ENCODE peak calls at places on chromosomes 12 and 14, in seven cellular contexts. One of them, this sample, is unnamed. For H3K4me1, the result is how much of the 10 kb centered on the place peaks cover.

GRCh38 chr12:49428652-49429549 is 61.6 kb downstream of the SPATS2 start:
- DNase-seq in A549: peak
- DNase-seq in breast epithelium: no peak
- DNase-seq in prostate gland: no peak
- DNase-seq in transverse colon: no peak
- DNase-seq in DND-41: no peak
- DNase-seq in PC-9: no peak
- DNase-seq in this sample: no peak

GRCh38 chr12:124429535-124429934 is 134.6 kb downstream of the RFLNA start:
- DNase-seq in A549: no peak
- DNase-seq in breast epithelium: no peak
- DNase-seq in prostate gland: no peak
- DNase-seq in transverse colon: no peak
- DNase-seq in DND-41: no peak
- DNase-seq in PC-9: no peak
- DNase-seq in this sample: no peak

GRCh38 chr14:100536721-100537700 is 50.2 kb downstream of the BEGAIN start:
- DNase-seq in A549: no peak
- DNase-seq in breast epithelium: peak
- DNase-seq in prostate gland: no peak
- DNase-seq in transverse colon: peak
- DNase-seq in DND-41: peak
- DNase-seq in PC-9: no peak
- DNase-seq in this sample: peak

GRCh38 chr12:25469368-25469767 is 83.7 kb downstream of the LMNTD1 start:
- DNase-seq in A549: no peak
- DNase-seq in breast epithelium: no peak
- DNase-seq in prostate gland: no peak
- DNase-seq in transverse colon: no peak
- DNase-seq in DND-41: no peak
- DNase-seq in PC-9: no peak
- DNase-seq in this sample: no peak

GRCh38 chr14:72528059-72528950 is 365.6 kb downstream of the DPF3 start:
- DNase-seq in A549: no peak
- DNase-seq in breast epithelium: no peak
- DNase-seq in prostate gland: no peak
- DNase-seq in transverse colon: no peak
- DNase-seq in DND-41: no peak
- DNase-seq in PC-9: no peak
- DNase-seq in this sample: no peak

GRCh38 chr14:32509632-32510187 is 180.6 kb downstream of the AKAP6 start:
- DNase-seq in A549: peak
- DNase-seq in breast epithelium: peak
- DNase-seq in prostate gland: peak
- DNase-seq in transverse colon: peak
- DNase-seq in DND-41: no peak
- DNase-seq in PC-9: no peak
- DNase-seq in this sample: no peak

GRCh38 chr12:56657416-56658379 is 11.9 kb upstream of the ATP5F1B start:
- DNase-seq in A549: no peak
- DNase-seq in breast epithelium: no peak
- DNase-seq in prostate gland: no peak
- DNase-seq in transverse colon: no peak
- DNase-seq in DND-41: no peak
- DNase-seq in PC-9: no peak
- DNase-seq in this sample: no peak

GRCh38 chr14:24847568-24847967 is 202.4 kb downstream of the STXBP6 start:
- DNase-seq in A549: no peak
- DNase-seq in breast epithelium: no peak
- DNase-seq in prostate gland: no peak
- DNase-seq in transverse colon: no peak
- DNase-seq in DND-41: no peak
- DNase-seq in PC-9: no peak
- DNase-seq in this sample: no peak

GRCh38 chr14:103313704-103314103 is 20.3 kb upstream of the EIF5 start:
- DNase-seq in A549: no peak
- DNase-seq in breast epithelium: no peak
- DNase-seq in prostate gland: no peak
- DNase-seq in transverse colon: no peak
- DNase-seq in DND-41: no peak
- DNase-seq in PC-9: no peak
- DNase-seq in this sample: no peak

GRCh38 chr14:49220492-49220891 is 365.7 kb downstream of the RPS29 start:
- DNase-seq in A549: no peak
- DNase-seq in breast epithelium: no peak
- DNase-seq in prostate gland: peak
- DNase-seq in transverse colon: no peak
- DNase-seq in DND-41: no peak
- DNase-seq in PC-9: no peak
- DNase-seq in this sample: no peak

GRCh38 chr12:11758087-11758837 is 108.8 kb downstream of the ETV6 start:
- DNase-seq in A549: no peak
- DNase-seq in breast epithelium: no peak
- DNase-seq in prostate gland: no peak
- DNase-seq in transverse colon: no peak
- DNase-seq in DND-41: no peak
- DNase-seq in PC-9: no peak
- DNase-seq in this sample: no peak

GRCh38 chr12:122864894-122865253 is 29.6 kb downstream of the HIP1R start:
- DNase-seq in A549: no peak
- DNase-seq in breast epithelium: no peak
- DNase-seq in prostate gland: no peak
- DNase-seq in transverse colon: no peak
- DNase-seq in DND-41: no peak
- DNase-seq in PC-9: no peak
- DNase-seq in this sample: no peak
- H3K27ac ChIP-seq in A549: no peak
- H3K27ac ChIP-seq in breast epithelium: peak
- H3K27ac ChIP-seq in prostate gland: no peak
- H3K27ac ChIP-seq in transverse colon: no peak
- H3K27ac ChIP-seq in DND-41: no peak
- H3K27ac ChIP-seq in PC-9: no peak
- H3K27ac ChIP-seq in this sample: no peak

GRCh38 chr12:96143392-96143791 is 50.8 kb upstream of the ELK3 start:
- DNase-seq in A549: no peak
- DNase-seq in breast epithelium: no peak
- DNase-seq in prostate gland: no peak
- DNase-seq in transverse colon: no peak
- DNase-seq in DND-41: peak
- DNase-seq in PC-9: no peak
- DNase-seq in this sample: no peak
- H3K4me1 ChIP-seq in A549: under half
- H3K4me1 ChIP-seq in breast epithelium: under half
- H3K4me1 ChIP-seq in prostate gland: under half
- H3K4me1 ChIP-seq in transverse colon: under half
- H3K4me1 ChIP-seq in DND-41: under half
- H3K4me1 ChIP-seq in PC-9: under half
- H3K4me1 ChIP-seq in this sample: under half

GRCh38 chr12:52496054-52496453 is 3.0 kb upstream of the KRT6A start:
- DNase-seq in A549: no peak
- DNase-seq in breast epithelium: no peak
- DNase-seq in prostate gland: no peak
- DNase-seq in transverse colon: no peak
- DNase-seq in DND-41: no peak
- DNase-seq in PC-9: no peak
- DNase-seq in this sample: no peak
- H3K27ac ChIP-seq in A549: peak
- H3K27ac ChIP-seq in breast epithelium: peak
- H3K27ac ChIP-seq in prostate gland: no peak
- H3K27ac ChIP-seq in transverse colon: no peak
- H3K27ac ChIP-seq in DND-41: no peak
- H3K27ac ChIP-seq in PC-9: peak
- H3K27ac ChIP-seq in this sample: no peak

GRCh38 chr12:74365178-74365964 is 172.3 kb upstream of the ATXN7L3B start:
- DNase-seq in A549: no peak
- DNase-seq in breast epithelium: no peak
- DNase-seq in prostate gland: no peak
- DNase-seq in transverse colon: no peak
- DNase-seq in DND-41: peak
- DNase-seq in PC-9: no peak
- DNase-seq in this sample: peak
- H3K4me1 ChIP-seq in A549: under half
- H3K4me1 ChIP-seq in breast epithelium: under half
- H3K4me1 ChIP-seq in prostate gland: under half
- H3K4me1 ChIP-seq in transverse colon: under half
- H3K4me1 ChIP-seq in DND-41: under half
- H3K4me1 ChIP-seq in PC-9: under half
- H3K4me1 ChIP-seq in this sample: under half

GRCh38 chr12:105330283-105330937 is at the start of gene C12orf75:
- DNase-seq in A549: peak
- DNase-seq in breast epithelium: peak
- DNase-seq in prostate gland: peak
- DNase-seq in transverse colon: peak
- DNase-seq in DND-41: peak
- DNase-seq in PC-9: no peak
- DNase-seq in this sample: peak

GRCh38 chr12:105329926-105330282 is 587 bp upstream of the C12orf75 start:
- DNase-seq in A549: no peak
- DNase-seq in breast epithelium: no peak
- DNase-seq in prostate gland: no peak
- DNase-seq in transverse colon: no peak
- DNase-seq in DND-41: no peak
- DNase-seq in PC-9: no peak
- DNase-seq in this sample: no peak

GRCh38 chr12:105331805-105332251 is 1.3 kb downstream of the C12orf75 start:
- DNase-seq in A549: no peak
- DNase-seq in breast epithelium: no peak
- DNase-seq in prostate gland: no peak
- DNase-seq in transverse colon: peak
- DNase-seq in DND-41: peak
- DNase-seq in PC-9: no peak
- DNase-seq in this sample: no peak

GRCh38 chr12:105332925-105333324 is 2.4 kb downstream of the C12orf75 start:
- DNase-seq in A549: no peak
- DNase-seq in breast epithelium: no peak
- DNase-seq in prostate gland: no peak
- DNase-seq in transverse colon: no peak
- DNase-seq in DND-41: no peak
- DNase-seq in PC-9: no peak
- DNase-seq in this sample: no peak

GRCh38 chr12:105330938-105331804 is 680 bp downstream of the C12orf75 start:
- DNase-seq in A549: no peak
- DNase-seq in breast epithelium: no peak
- DNase-seq in prostate gland: peak
- DNase-seq in transverse colon: peak
- DNase-seq in DND-41: peak
- DNase-seq in PC-9: no peak
- DNase-seq in this sample: no peak
- H3K27ac ChIP-seq in A549: peak
- H3K27ac ChIP-seq in breast epithelium: peak
- H3K27ac ChIP-seq in prostate gland: peak
- H3K27ac ChIP-seq in transverse colon: peak
- H3K27ac ChIP-seq in DND-41: peak
- H3K27ac ChIP-seq in PC-9: no peak
- H3K27ac ChIP-seq in this sample: no peak

GRCh38 chr12:122880668-122881067 is 15.3 kb downstream of the VPS37B start:
- DNase-seq in A549: peak
- DNase-seq in breast epithelium: no peak
- DNase-seq in prostate gland: no peak
- DNase-seq in transverse colon: no peak
- DNase-seq in DND-41: peak
- DNase-seq in PC-9: peak
- DNase-seq in this sample: no peak
- H3K4me1 ChIP-seq in A549: under half
- H3K4me1 ChIP-seq in breast epithelium: under half
- H3K4me1 ChIP-seq in prostate gland: under half
- H3K4me1 ChIP-seq in transverse colon: under half
- H3K4me1 ChIP-seq in DND-41: under half
- H3K4me1 ChIP-seq in PC-9: under half
- H3K4me1 ChIP-seq in this sample: half or more

GRCh38 chr12:104470521-104470920 is 13.8 kb downstream of the CHST11 start:
- DNase-seq in A549: no peak
- DNase-seq in breast epithelium: no peak
- DNase-seq in prostate gland: no peak
- DNase-seq in transverse colon: no peak
- DNase-seq in DND-41: no peak
- DNase-seq in PC-9: no peak
- DNase-seq in this sample: no peak

GRCh38 chr12:104471336-104471735 is 14.6 kb downstream of the CHST11 start:
- DNase-seq in A549: no peak
- DNase-seq in breast epithelium: no peak
- DNase-seq in prostate gland: no peak
- DNase-seq in transverse colon: no peak
- DNase-seq in DND-41: no peak
- DNase-seq in PC-9: no peak
- DNase-seq in this sample: no peak

GRCh38 chr12:104475269-104475668 is 18.5 kb downstream of the CHST11 start:
- DNase-seq in A549: no peak
- DNase-seq in breast epithelium: no peak
- DNase-seq in prostate gland: no peak
- DNase-seq in transverse colon: no peak
- DNase-seq in DND-41: no peak
- DNase-seq in PC-9: no peak
- DNase-seq in this sample: no peak

GRCh38 chr12:104472748-104473147 is 16.0 kb downstream of the CHST11 start:
- DNase-seq in A549: no peak
- DNase-seq in breast epithelium: no peak
- DNase-seq in prostate gland: no peak
- DNase-seq in transverse colon: no peak
- DNase-seq in DND-41: no peak
- DNase-seq in PC-9: no peak
- DNase-seq in this sample: no peak

DNA sequence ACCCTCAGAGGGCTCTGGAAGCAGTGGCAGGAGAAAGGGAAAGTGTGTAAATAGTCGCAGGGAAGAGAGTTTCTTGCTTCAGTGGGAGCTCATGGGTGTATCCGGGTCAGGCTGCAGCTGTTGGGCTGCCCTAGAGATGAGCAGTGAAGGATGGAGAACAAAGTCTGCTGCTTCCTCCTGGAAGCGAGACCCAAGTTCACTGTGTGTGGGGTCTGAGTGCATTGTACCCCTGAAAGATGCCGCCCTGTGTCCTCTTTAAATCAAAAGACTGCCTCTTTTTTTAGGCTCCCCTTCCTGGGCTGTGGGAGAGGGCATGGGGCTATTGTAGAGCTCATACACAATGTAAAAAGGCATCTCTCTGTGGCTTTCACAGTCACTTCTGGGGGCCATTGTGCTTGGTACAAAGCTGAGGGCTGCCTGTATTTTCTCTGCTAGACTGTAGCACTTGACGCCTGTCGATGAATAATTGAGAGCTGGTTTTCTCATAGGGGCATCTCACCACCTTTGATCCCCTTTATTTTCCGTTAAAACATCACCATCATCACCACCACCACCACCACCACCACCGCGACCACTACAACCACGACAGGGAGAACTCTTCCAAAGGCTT is 16.7 kb downstream of the CHST11 start:
- DNase-seq in A549: no peak
- DNase-seq in breast epithelium: no peak
- DNase-seq in prostate gland: no peak
- DNase-seq in transverse colon: no peak
- DNase-seq in DND-41: peak
- DNase-seq in PC-9: no peak
- DNase-seq in this sample: no peak
- H3K27ac ChIP-seq in A549: no peak
- H3K27ac ChIP-seq in breast epithelium: no peak
- H3K27ac ChIP-seq in prostate gland: no peak
- H3K27ac ChIP-seq in transverse colon: peak
- H3K27ac ChIP-seq in DND-41: peak
- H3K27ac ChIP-seq in PC-9: no peak
- H3K27ac ChIP-seq in this sample: peak